ENCODE peak calls at places on chromosomes 2 and 18, in six cellular contexts. B is fibroblast of mammary gland, M is progenitor cell of endocrine pancreas, F is AG04449, D is sigmoid colon, Z is IMR-90. O is an unnamed sample.

GRCh38 chr2:241309684-241310117 is 5.8 kb downstream of the HDLBP start:
- DNase-seq in Z (peak; percentile 61), M (no peak), F (no peak), D (no peak), B (peak; percentile 68), O (peak; percentile 51)

GRCh38 chr2:216195565-216195978 is 86.4 kb downstream of the XRCC5 start:
- DNase-seq in F (peak; percentile 57), M (no peak), D (no peak), B (peak; percentile 94), Z (peak; percentile 94), O (no peak)

GRCh38 chr2:73925853-73926492 is 707 bp upstream of the DGUOK start:
- DNase-seq in D (peak; percentile 64), F (no peak), B (no peak), Z (no peak), M (no peak), O (no peak)

GRCh38 chr2:165082479-165082878 is 121.4 kb downstream of the SCN3A start:
- DNase-seq in Z (no peak), D (no peak), M (no peak), F (no peak), B (no peak), O (no peak)

GRCh38 chr2:20571231-20571630 is 79.7 kb downstream of the HS1BP3 start:
- DNase-seq in Z (no peak), D (no peak), B (no peak), F (no peak), M (no peak), O (no peak)

GRCh38 chr2:36322108-36322507 is 33.5 kb upstream of the CRIM1 start:
- DNase-seq in M (no peak), B (peak; percentile 52), D (no peak), Z (peak; percentile 70), F (no peak), O (no peak)

GRCh38 chr2:75597949-75598348 is 37.2 kb upstream of the EVA1A start:
- DNase-seq in B (no peak), D (no peak), F (no peak), M (no peak), Z (no peak), O (no peak)

GRCh38 chr2:126906781-126907180 is 8.1 kb downstream of the TEX51 start:
- DNase-seq in B (no peak), Z (no peak), F (no peak), D (no peak), M (no peak), O (no peak)

GRCh38 chr2:17529771-17530170 is 10.7 kb upstream of the VSNL1 start:
- DNase-seq in Z (no peak), M (no peak), B (no peak), D (no peak), F (no peak), O (no peak)

GRCh38 chr2:46281939-46282338 is 15.3 kb upstream of the EPAS1 start:
- DNase-seq in F (no peak), D (no peak), M (no peak), Z (no peak), B (no peak), O (no peak)

GRCh38 chr2:68225119-68225632 is 27.2 kb downstream of the PPP3R1 start:
- DNase-seq in Z (peak; percentile 13), M (no peak), B (peak; percentile 54), F (no peak), D (no peak), O (no peak)
- TF ChIP-seq CTCF in Z (peak; percentile 9), M (peak; percentile 9), B (peak; percentile 43), F (no peak), D (no peak), O (no peak)

GRCh38 chr2:188319845-188320244 is 28.2 kb downstream of the GULP1 start:
- DNase-seq in M (no peak), Z (no peak), D (no peak), B (no peak), F (no peak), O (no peak)
- TF ChIP-seq CTCF in M (no peak), Z (no peak), D (no peak), B (peak; percentile 15), F (no peak), O (no peak)

GRCh38 chr2:168247341-168248305 is at the start of gene STK39:
- DNase-seq in D (peak; percentile 84), F (no peak), M (peak; percentile 69), Z (peak; percentile 73), B (peak; percentile 63), O (peak; percentile 72)
- TF ChIP-seq CTCF in D (no peak), F (no peak), M (peak; percentile 40), Z (peak; percentile 5), B (no peak), O (no peak)

GRCh38 chr18:49100226-49100968 is 149.6 kb upstream of the SMAD7 start:
- DNase-seq in Z (peak; percentile 35), M (no peak), D (no peak), F (no peak), B (peak; percentile 37), O (no peak)

GRCh38 chr18:49094979-49095632 is 144.3 kb upstream of the SMAD7 start:
- DNase-seq in F (peak; percentile 54), B (peak; percentile 94), Z (peak; percentile 92), M (no peak), D (no peak), O (no peak)

GRCh38 chr18:49094136-49094535 is 143.4 kb upstream of the SMAD7 start:
- DNase-seq in F (no peak), Z (peak; percentile 58), M (no peak), B (peak; percentile 87), D (no peak), O (no peak)

GRCh38 chr18:49098386-49098785 is 147.6 kb upstream of the SMAD7 start:
- DNase-seq in Z (no peak), M (no peak), B (no peak), D (no peak), F (no peak), O (no peak)

GRCh38 chr18:49096021-49096420 is 145.3 kb upstream of the SMAD7 start:
- DNase-seq in F (no peak), D (no peak), Z (no peak), B (no peak), M (no peak), O (no peak)
- TF ChIP-seq CTCF in F (no peak), D (no peak), Z (no peak), B (no peak), M (no peak), O (no peak)

DNA sequence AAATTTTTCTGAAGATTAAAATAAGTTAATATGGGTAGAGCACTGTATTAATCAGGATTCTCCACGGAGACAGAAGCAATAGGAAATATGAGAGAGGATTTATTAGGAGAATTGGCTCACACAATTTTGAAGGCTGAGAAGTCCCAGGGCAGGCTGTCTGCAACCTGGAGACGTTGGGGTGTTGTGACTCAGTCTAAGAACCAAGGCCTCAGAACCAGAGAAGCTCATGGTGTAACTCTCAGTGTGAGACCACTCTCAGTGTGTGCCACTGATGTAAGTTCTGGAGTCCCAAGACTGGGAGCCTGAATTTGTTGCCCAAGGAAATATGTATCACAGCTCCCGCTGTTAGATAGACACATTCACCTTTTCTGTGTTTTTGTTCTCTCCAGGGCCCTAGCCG is 201.0 kb downstream of the CMPK2 start:
- DNase-seq in B (no peak), D (no peak), F (no peak), M (no peak), Z (no peak), O (no peak)
- TF ChIP-seq CTCF in B (no peak), D (no peak), F (no peak), M (no peak), Z (no peak), O (no peak)

DNA sequence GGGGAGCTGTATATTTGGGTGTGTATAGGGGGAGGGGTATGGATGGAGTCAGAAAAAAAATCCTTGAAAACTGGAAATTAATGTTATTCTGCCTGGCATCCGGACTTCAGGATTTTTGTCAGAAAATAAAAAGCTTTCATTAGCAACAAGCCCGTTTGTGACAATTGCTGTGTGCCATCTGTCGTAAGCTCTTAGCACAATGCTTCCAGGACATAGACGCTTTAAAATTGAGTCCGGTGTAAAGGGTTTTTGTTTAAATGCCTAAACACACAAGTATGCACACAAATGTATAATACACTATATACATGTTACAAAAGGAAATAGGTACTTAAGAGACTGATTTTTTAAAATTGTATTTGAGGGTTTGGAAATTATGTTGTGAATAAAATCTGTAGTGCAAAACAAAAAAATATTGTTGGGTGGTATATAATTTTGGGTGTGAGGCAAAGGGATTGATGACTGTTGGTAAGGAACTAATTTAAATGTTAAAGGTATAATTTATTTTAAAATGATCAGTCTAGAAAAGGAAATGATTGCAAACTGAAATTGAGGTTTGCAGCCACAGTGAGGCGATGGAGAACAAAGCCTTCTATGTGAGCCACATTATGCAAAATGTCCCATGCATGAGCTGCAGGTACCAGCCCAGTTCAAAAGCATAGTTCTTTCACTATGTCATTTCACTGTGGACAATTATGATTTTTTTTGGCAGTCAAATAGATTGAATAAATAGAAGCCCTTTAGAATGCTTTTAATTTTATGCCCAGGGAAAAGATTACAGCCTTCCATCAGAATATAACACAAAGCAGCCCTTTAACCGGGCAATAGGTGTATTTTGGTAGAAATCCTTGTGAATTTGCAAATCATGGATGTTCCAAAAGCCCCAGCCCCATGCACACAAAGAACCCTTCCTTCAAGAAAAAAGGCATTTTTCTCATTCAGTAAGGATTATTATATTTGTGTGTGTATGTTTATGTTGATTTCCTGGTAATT is 1.5 kb downstream of the MAP2 start:
- DNase-seq in Z (peak; percentile 41), F (no peak), B (peak; percentile 63), M (no peak), D (no peak), O (no peak)
- TF ChIP-seq CTCF in Z (peak; percentile 65), F (peak; percentile 50), B (peak; percentile 80), M (peak; percentile 64), D (no peak), O (no peak)

DNA sequence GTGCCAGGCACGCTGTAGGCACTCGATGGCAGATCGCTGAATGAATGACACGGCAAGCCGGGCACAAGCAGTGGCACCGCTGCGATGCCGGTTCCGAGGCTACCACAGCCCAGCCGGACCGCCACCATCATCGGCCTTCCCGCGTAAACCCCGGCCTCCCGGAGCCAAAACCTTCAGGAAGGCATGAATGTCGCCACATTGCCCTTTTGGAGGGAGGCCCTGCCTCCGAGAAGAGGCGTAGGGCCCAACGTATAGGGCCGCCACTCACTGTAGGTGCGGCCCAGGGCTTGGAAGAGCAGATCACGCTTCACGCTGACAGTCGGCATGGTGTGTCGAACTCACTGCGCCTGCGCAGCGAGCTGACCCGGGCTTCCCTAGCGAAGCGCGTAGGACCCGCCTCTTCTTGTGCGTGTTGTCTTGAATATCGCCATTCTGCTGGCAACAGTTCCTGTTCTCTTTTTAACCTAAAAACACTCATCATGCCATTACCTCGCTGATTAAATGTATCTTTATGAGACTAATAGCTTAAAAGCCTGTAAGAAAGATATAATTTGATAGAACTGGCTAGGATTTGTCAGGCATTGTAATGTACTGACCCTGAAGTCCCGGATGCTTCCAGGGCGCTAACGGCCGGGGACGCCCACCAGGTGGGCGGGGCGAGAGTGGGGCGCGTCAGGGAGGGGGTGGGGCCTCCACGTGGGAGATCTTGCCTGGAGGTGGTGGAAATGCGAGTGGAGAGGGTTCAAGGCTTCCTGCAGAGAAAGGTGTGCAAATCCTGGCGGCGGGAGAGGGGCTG is at the start of gene FARSB:
- DNase-seq in Z (peak; percentile 96), M (peak; percentile 82), B (peak; percentile 95), F (peak; percentile 69), D (peak; percentile 97), O (peak; percentile 81)
- TF ChIP-seq CTCF in Z (no peak), M (no peak), B (no peak), F (no peak), D (no peak), O (no peak)